ENCODE peak calls at places on chromosomes 2 and 18, in eight cellular contexts. M is CD8-positive, alpha-beta T cell; R is NCI-H82; J is left cardiac atrium; K is activated CD8-positive, alpha-beta T cell treated with anti-CD3 and anti-CD28 coated beads for 36 hours; A is activated effector memory CD4-positive, alpha-beta T cell treated with Interleukin-2 at 50 U/mL for 16 hours; Y is T follicular helper cell; Z is cardiac fibroblast. G is an unnamed sample.
A peak's percentile ranks its signal among the peaks of the same experiment; 100 is the strongest.

GRCh38 chr2:234670804-234671203 is 173.9 kb upstream of the ARL4C start:
- DNase-seq in A (no peak), M (no peak), K (no peak), R (peak; percentile 69), Z (no peak), Y (no peak), J (no peak), G (no peak)

GRCh38 chr2:9681427-9681817 is 50.6 kb upstream of the YWHAQ start:
- DNase-seq in A (peak; percentile 49), R (no peak), M (no peak), Z (no peak), Y (no peak), K (peak; percentile 22), J (no peak), G (no peak)

GRCh38 chr2:125418483-125418882 is 1237.5 kb upstream of the GYPC start:
- DNase-seq in J (no peak), K (no peak), Z (no peak), M (no peak), Y (no peak), A (no peak), R (no peak), G (no peak)

GRCh38 chr18:59783138-59783537 is 85.9 kb upstream of the CCBE1 start:
- DNase-seq in K (peak; percentile 47), M (no peak), J (no peak), Z (peak; percentile 83), Y (no peak), A (no peak), R (peak; percentile 64), G (peak; percentile 85)

GRCh38 chr2:34004936-34005335 is 405.8 kb upstream of the FAM98A start:
- DNase-seq in Y (no peak), K (no peak), R (peak; percentile 91), M (no peak), A (no peak), J (no peak), Z (no peak), G (no peak)

GRCh38 chr2:241865957-241866858 is 3.3 kb upstream of the RTP5 start:
- DNase-seq in Y (no peak), Z (peak; percentile 24), A (no peak), K (peak; percentile 58), J (no peak), M (no peak), R (peak; percentile 33), G (no peak)

GRCh38 chr2:102065675-102066252 is 74.0 kb downstream of the IL1R2 start:
- DNase-seq in J (no peak), M (no peak), A (no peak), K (no peak), R (no peak), Y (no peak), Z (peak; percentile 92), G (peak; percentile 16)

GRCh38 chr2:182891611-182892010 is 25.2 kb upstream of the FRZB start:
- DNase-seq in J (no peak), M (no peak), Z (no peak), R (peak; percentile 32), Y (no peak), K (no peak), A (no peak), G (no peak)

GRCh38 chr2:63059434-63060078 is 8.9 kb downstream of the OTX1 start:
- DNase-seq in M (no peak), K (peak; percentile 2), Z (no peak), J (no peak), A (no peak), R (no peak), Y (no peak), G (no peak)

GRCh38 chr2:201781583-201782051 is 884 bp upstream of the ALS2 start:
- DNase-seq in A (no peak), Z (peak; percentile 19), Y (no peak), J (no peak), R (peak; percentile 54), K (peak; percentile 27), M (no peak), G (no peak)

GRCh38 chr2:113142290-113142689 is 14.9 kb downstream of the IL1RN start:
- DNase-seq in K (no peak), Y (no peak), M (no peak), J (no peak), R (no peak), Z (no peak), A (no peak), G (no peak)

GRCh38 chr2:26567534-26567933 is 73.6 kb downstream of the CIB4 start:
- DNase-seq in K (no peak), Z (no peak), R (no peak), M (no peak), A (no peak), J (peak; percentile 1), Y (no peak), G (no peak)

GRCh38 chr18:31586616-31587015 is 5.1 kb upstream of the TTR start:
- DNase-seq in J (no peak), Z (no peak), R (no peak), Y (no peak), K (no peak), A (no peak), M (no peak), G (no peak)

GRCh38 chr18:59268127-59268721 is 5.0 kb downstream of the RAX start:
- DNase-seq in A (no peak), J (no peak), Z (no peak), M (no peak), K (no peak), R (no peak), Y (no peak), G (no peak)

GRCh38 chr2:55119711-55120487 is 69.6 kb upstream of the RTN4 start:
- DNase-seq in R (peak; percentile 99), A (no peak), K (no peak), M (no peak), J (no peak), Z (no peak), Y (no peak), G (no peak)

GRCh38 chr2:48438266-48438665 is 91.7 kb upstream of the STON1 start:
- DNase-seq in J (no peak), Z (no peak), A (no peak), Y (no peak), M (no peak), K (no peak), R (no peak), G (no peak)

GRCh38 chr18:2656237-2657042 is 914 bp downstream of the SMCHD1 start:
- DNase-seq in Z (peak; percentile 56), R (peak; percentile 65), A (peak; percentile 51), Y (peak; percentile 33), J (peak; percentile 58), M (peak; percentile 39), K (peak; percentile 70), G (no peak)

GRCh38 chr2:174597347-174598047 is at the start of gene WIPF1:
- DNase-seq in A (peak; percentile 33), Y (peak; percentile 52), Z (peak; percentile 79), K (peak; percentile 76), R (no peak), J (no peak), M (no peak), G (no peak)

GRCh38 chr2:84924173-84925106 is 19.0 kb downstream of the TMSB10 start:
- DNase-seq in A (no peak), J (peak; percentile 69), Y (no peak), Z (peak; percentile 71), R (peak; percentile 17), M (no peak), K (peak; percentile 82), G (no peak)

GRCh38 chr2:112684415-112684775 is 36.4 kb upstream of the NT5DC4 start:
- DNase-seq in K (no peak), Y (no peak), M (no peak), R (no peak), A (no peak), Z (no peak), J (no peak), G (no peak)

GRCh38 chr18:34342960-34343359 is 118.2 kb upstream of the NOL4 start:
- DNase-seq in Z (no peak), R (no peak), J (no peak), Y (no peak), K (no peak), M (no peak), A (no peak), G (no peak)

GRCh38 chr2:150484461-150484931 is 3.0 kb downstream of the RND3 start:
- DNase-seq in J (no peak), R (peak; percentile 39), M (no peak), A (no peak), K (no peak), Y (no peak), Z (peak; percentile 55), G (no peak)

GRCh38 chr18:51028201-51028805 is 1.7 kb upstream of the SMAD4 start:
- DNase-seq in M (no peak), K (peak; percentile 35), R (peak; percentile 25), J (no peak), Z (no peak), Y (no peak), A (no peak), G (peak; percentile 16)

GRCh38 chr2:137938204-137938603 is 26.1 kb upstream of the HNMT start:
- DNase-seq in R (no peak), M (no peak), J (no peak), A (no peak), K (no peak), Y (no peak), Z (peak; percentile 83), G (no peak)

GRCh38 chr2:38245114-38245641 is 131.9 kb downstream of the ATL2 start:
- DNase-seq in A (no peak), Z (no peak), K (no peak), R (peak; percentile 74), M (no peak), J (no peak), Y (no peak), G (no peak)

GRCh38 chr2:225100856-225101294 is 58.6 kb upstream of the DOCK10 start:
- DNase-seq in J (no peak), K (no peak), A (no peak), Z (peak; percentile 76), Y (no peak), R (no peak), M (no peak), G (peak; percentile 48)

GRCh38 chr18:49565656-49566055 is 3.8 kb downstream of the LIPG start:
- DNase-seq in A (no peak), R (peak; percentile 34), K (no peak), Y (no peak), M (no peak), Z (peak; percentile 85), J (peak; percentile 46), G (no peak)

GRCh38 chr2:164913640-164914346 is 41.5 kb downstream of the SLC38A11 start:
- DNase-seq in Z (peak; percentile 41), Y (no peak), M (no peak), J (no peak), A (no peak), K (no peak), R (peak; percentile 20), G (no peak)

GRCh38 chr2:241379481-241380480 is 23.7 kb downstream of the FARP2 start:
- DNase-seq in A (no peak), K (no peak), J (no peak), Y (no peak), R (no peak), M (no peak), Z (peak; percentile 62), G (no peak)

GRCh38 chr2:30235008-30235655 is 3.8 kb downstream of the LBH start:
- DNase-seq in J (no peak), A (peak; percentile 42), R (no peak), Y (peak; percentile 41), Z (no peak), K (peak; percentile 85), M (peak; percentile 53), G (no peak)

GRCh38 chr18:23196119-23197004 is 61.1 kb downstream of the CABLES1 start:
- DNase-seq in Y (no peak), A (no peak), K (no peak), J (no peak), R (peak; percentile 57), Z (no peak), M (no peak), G (no peak)

GRCh38 chr2:138276367-138276766 is 225.2 kb upstream of the SPOPL start:
- DNase-seq in R (peak; percentile 79), J (no peak), Y (no peak), A (no peak), K (no peak), Z (no peak), M (no peak), G (no peak)

GRCh38 chr2:217994776-217995274 is 8.0 kb downstream of the TNS1 start:
- DNase-seq in M (no peak), R (no peak), Y (no peak), K (no peak), A (no peak), Z (peak; percentile 66), J (no peak), G (no peak)

GRCh38 chr18:58896268-58896667 is 31.6 kb downstream of the ZNF532 start:
- DNase-seq in R (peak; percentile 96), K (no peak), M (no peak), A (no peak), Y (no peak), J (no peak), Z (no peak), G (no peak)